ENCODE peak calls at places on chromosomes 11 and 22, in ten cellular contexts. One of them, this sample, is unnamed.
A peak's percentile ranks its signal among the peaks of the same experiment; 100 is the strongest.

GRCh38 chr11:124482362-124483147 is 37.1 kb upstream of the OR8B8 start:
- DNase-seq in EL: peak; percentile 54
- DNase-seq in HFF-Myc: no peak
- DNase-seq in AG08396: no peak
- DNase-seq in fibroblast of lung: peak; percentile 15
- DNase-seq in lung: no peak
- DNase-seq in GF-D8: no peak
- DNase-seq in uterus: no peak
- DNase-seq in stimulated activated naive B cell treated with anti-CD40 and anti-IgM and Interleukin-4, amounts not matched to agents 10 μg/mL and 1 μg/mL and 100 μg/mL, for 72 hours: no peak
- DNase-seq in NCI-H1105 treated with DMSO at 0.1 percent for 48 hours: no peak
- DNase-seq in this sample: no peak

GRCh38 chr22:35549338-35549737 is 8.7 kb downstream of the RASD2 start:
- DNase-seq in GF-D8: no peak
- DNase-seq in AG08396: no peak
- DNase-seq in HFF-Myc: no peak
- DNase-seq in uterus: no peak
- DNase-seq in fibroblast of lung: no peak
- DNase-seq in lung: no peak
- DNase-seq in stimulated activated naive B cell treated with anti-CD40 and anti-IgM and Interleukin-4, amounts not matched to agents 10 μg/mL and 1 μg/mL and 100 μg/mL, for 72 hours: no peak
- DNase-seq in NCI-H1105 treated with DMSO at 0.1 percent for 48 hours: no peak
- DNase-seq in EL: no peak
- DNase-seq in this sample: no peak

GRCh38 chr22:27170491-27170890 is 513.1 kb downstream of the MIAT start:
- DNase-seq in GF-D8: no peak
- DNase-seq in HFF-Myc: no peak
- DNase-seq in fibroblast of lung: peak; percentile 11
- DNase-seq in lung: no peak
- DNase-seq in uterus: peak; percentile 67
- DNase-seq in EL: peak; percentile 87
- DNase-seq in stimulated activated naive B cell treated with anti-CD40 and anti-IgM and Interleukin-4, amounts not matched to agents 10 μg/mL and 1 μg/mL and 100 μg/mL, for 72 hours: no peak
- DNase-seq in NCI-H1105 treated with DMSO at 0.1 percent for 48 hours: no peak
- DNase-seq in AG08396: peak; percentile 72
- DNase-seq in this sample: no peak

GRCh38 chr11:26696330-26696729 is 25.5 kb downstream of the SLC5A12 start:
- DNase-seq in lung: no peak
- DNase-seq in HFF-Myc: no peak
- DNase-seq in EL: no peak
- DNase-seq in GF-D8: no peak
- DNase-seq in stimulated activated naive B cell treated with anti-CD40 and anti-IgM and Interleukin-4, amounts not matched to agents 10 μg/mL and 1 μg/mL and 100 μg/mL, for 72 hours: no peak
- DNase-seq in uterus: no peak
- DNase-seq in fibroblast of lung: no peak
- DNase-seq in AG08396: no peak
- DNase-seq in NCI-H1105 treated with DMSO at 0.1 percent for 48 hours: no peak
- DNase-seq in this sample: no peak

GRCh38 chr22:46057762-46058420 is 80.9 kb upstream of the WNT7B start:
- DNase-seq in stimulated activated naive B cell treated with anti-CD40 and anti-IgM and Interleukin-4, amounts not matched to agents 10 μg/mL and 1 μg/mL and 100 μg/mL, for 72 hours: peak; percentile 20
- DNase-seq in AG08396: peak; percentile 76
- DNase-seq in EL: peak; percentile 88
- DNase-seq in NCI-H1105 treated with DMSO at 0.1 percent for 48 hours: peak; percentile 80
- DNase-seq in uterus: peak; percentile 51
- DNase-seq in GF-D8: peak; percentile 71
- DNase-seq in lung: peak; percentile 63
- DNase-seq in fibroblast of lung: peak; percentile 74
- DNase-seq in HFF-Myc: no peak
- DNase-seq in this sample: no peak

GRCh38 chr22:30822216-30823014 is 127.7 kb downstream of the OSBP2 start:
- DNase-seq in fibroblast of lung: no peak
- DNase-seq in uterus: no peak
- DNase-seq in EL: no peak
- DNase-seq in lung: no peak
- DNase-seq in stimulated activated naive B cell treated with anti-CD40 and anti-IgM and Interleukin-4, amounts not matched to agents 10 μg/mL and 1 μg/mL and 100 μg/mL, for 72 hours: no peak
- DNase-seq in HFF-Myc: no peak
- DNase-seq in AG08396: peak; percentile 55
- DNase-seq in NCI-H1105 treated with DMSO at 0.1 percent for 48 hours: no peak
- DNase-seq in GF-D8: no peak
- DNase-seq in this sample: no peak

GRCh38 chr11:120400564-120401364 is 64.6 kb downstream of the ARHGEF12 start:
- DNase-seq in lung: peak; percentile 33
- DNase-seq in fibroblast of lung: peak; percentile 99
- DNase-seq in GF-D8: no peak
- DNase-seq in EL: peak; percentile 97
- DNase-seq in AG08396: peak; percentile 70
- DNase-seq in uterus: no peak
- DNase-seq in stimulated activated naive B cell treated with anti-CD40 and anti-IgM and Interleukin-4, amounts not matched to agents 10 μg/mL and 1 μg/mL and 100 μg/mL, for 72 hours: no peak
- DNase-seq in HFF-Myc: peak; percentile 95
- DNase-seq in NCI-H1105 treated with DMSO at 0.1 percent for 48 hours: no peak
- DNase-seq in this sample: no peak

GRCh38 chr11:1220941-1221721 is 1.7 kb upstream of the MUC5B start:
- DNase-seq in lung: no peak
- DNase-seq in HFF-Myc: no peak
- DNase-seq in EL: no peak
- DNase-seq in fibroblast of lung: no peak
- DNase-seq in GF-D8: no peak
- DNase-seq in uterus: no peak
- DNase-seq in NCI-H1105 treated with DMSO at 0.1 percent for 48 hours: peak; percentile 3
- DNase-seq in stimulated activated naive B cell treated with anti-CD40 and anti-IgM and Interleukin-4, amounts not matched to agents 10 μg/mL and 1 μg/mL and 100 μg/mL, for 72 hours: no peak
- DNase-seq in AG08396: no peak
- DNase-seq in this sample: no peak

GRCh38 chr11:18706330-18707243 is 8.0 kb downstream of the TMEM86A start:
- DNase-seq in HFF-Myc: no peak
- DNase-seq in fibroblast of lung: peak; percentile 53
- DNase-seq in GF-D8: no peak
- DNase-seq in stimulated activated naive B cell treated with anti-CD40 and anti-IgM and Interleukin-4, amounts not matched to agents 10 μg/mL and 1 μg/mL and 100 μg/mL, for 72 hours: peak; percentile 55
- DNase-seq in NCI-H1105 treated with DMSO at 0.1 percent for 48 hours: peak; percentile 66
- DNase-seq in AG08396: no peak
- DNase-seq in uterus: peak; percentile 74
- DNase-seq in lung: peak; percentile 63
- DNase-seq in EL: peak; percentile 51
- DNase-seq in this sample: no peak

GRCh38 chr11:75301602-75302345 is 49.7 kb downstream of the ARRB1 start:
- DNase-seq in AG08396: no peak
- DNase-seq in NCI-H1105 treated with DMSO at 0.1 percent for 48 hours: peak; percentile 25
- DNase-seq in EL: no peak
- DNase-seq in stimulated activated naive B cell treated with anti-CD40 and anti-IgM and Interleukin-4, amounts not matched to agents 10 μg/mL and 1 μg/mL and 100 μg/mL, for 72 hours: no peak
- DNase-seq in lung: no peak
- DNase-seq in fibroblast of lung: no peak
- DNase-seq in GF-D8: no peak
- DNase-seq in HFF-Myc: no peak
- DNase-seq in uterus: no peak
- DNase-seq in this sample: no peak

GRCh38 chr22:49676230-49676629 is 151.4 kb downstream of the BRD1 start:
- DNase-seq in stimulated activated naive B cell treated with anti-CD40 and anti-IgM and Interleukin-4, amounts not matched to agents 10 μg/mL and 1 μg/mL and 100 μg/mL, for 72 hours: no peak
- DNase-seq in EL: no peak
- DNase-seq in uterus: no peak
- DNase-seq in GF-D8: no peak
- DNase-seq in HFF-Myc: no peak
- DNase-seq in NCI-H1105 treated with DMSO at 0.1 percent for 48 hours: no peak
- DNase-seq in AG08396: no peak
- DNase-seq in lung: no peak
- DNase-seq in fibroblast of lung: no peak
- DNase-seq in this sample: no peak

GRCh38 chr11:116700586-116701220 is 72.1 kb downstream of the BUD13 start:
- DNase-seq in fibroblast of lung: no peak
- DNase-seq in NCI-H1105 treated with DMSO at 0.1 percent for 48 hours: no peak
- DNase-seq in GF-D8: no peak
- DNase-seq in stimulated activated naive B cell treated with anti-CD40 and anti-IgM and Interleukin-4, amounts not matched to agents 10 μg/mL and 1 μg/mL and 100 μg/mL, for 72 hours: no peak
- DNase-seq in uterus: no peak
- DNase-seq in lung: no peak
- DNase-seq in AG08396: no peak
- DNase-seq in HFF-Myc: no peak
- DNase-seq in EL: no peak
- DNase-seq in this sample: no peak

GRCh38 chr11:2268911-2269600 is 1.3 kb downstream of the ASCL2 start:
- DNase-seq in uterus: peak; percentile 50
- DNase-seq in NCI-H1105 treated with DMSO at 0.1 percent for 48 hours: peak; percentile 54
- DNase-seq in EL: no peak
- DNase-seq in lung: peak; percentile 65
- DNase-seq in AG08396: no peak
- DNase-seq in stimulated activated naive B cell treated with anti-CD40 and anti-IgM and Interleukin-4, amounts not matched to agents 10 μg/mL and 1 μg/mL and 100 μg/mL, for 72 hours: peak; percentile 46
- DNase-seq in HFF-Myc: no peak
- DNase-seq in GF-D8: peak; percentile 33
- DNase-seq in fibroblast of lung: peak; percentile 16
- DNase-seq in this sample: peak; percentile 89

GRCh38 chr11:1229471-1230120 is 6.7 kb downstream of the MUC5B start:
- DNase-seq in lung: no peak
- DNase-seq in GF-D8: no peak
- DNase-seq in NCI-H1105 treated with DMSO at 0.1 percent for 48 hours: no peak
- DNase-seq in EL: no peak
- DNase-seq in AG08396: no peak
- DNase-seq in HFF-Myc: no peak
- DNase-seq in uterus: no peak
- DNase-seq in stimulated activated naive B cell treated with anti-CD40 and anti-IgM and Interleukin-4, amounts not matched to agents 10 μg/mL and 1 μg/mL and 100 μg/mL, for 72 hours: no peak
- DNase-seq in fibroblast of lung: no peak
- DNase-seq in this sample: no peak

GRCh38 chr11:111820059-111820375 is 51.4 kb downstream of the ALG9 start:
- DNase-seq in lung: no peak
- DNase-seq in GF-D8: no peak
- DNase-seq in uterus: no peak
- DNase-seq in HFF-Myc: no peak
- DNase-seq in AG08396: no peak
- DNase-seq in EL: no peak
- DNase-seq in fibroblast of lung: no peak
- DNase-seq in stimulated activated naive B cell treated with anti-CD40 and anti-IgM and Interleukin-4, amounts not matched to agents 10 μg/mL and 1 μg/mL and 100 μg/mL, for 72 hours: no peak
- DNase-seq in NCI-H1105 treated with DMSO at 0.1 percent for 48 hours: no peak
- DNase-seq in this sample: no peak

GRCh38 chr11:5285703-5286102 is 16.0 kb upstream of the HBE1 start:
- DNase-seq in lung: no peak
- DNase-seq in NCI-H1105 treated with DMSO at 0.1 percent for 48 hours: no peak
- DNase-seq in HFF-Myc: no peak
- DNase-seq in uterus: no peak
- DNase-seq in GF-D8: no peak
- DNase-seq in AG08396: no peak
- DNase-seq in EL: no peak
- DNase-seq in fibroblast of lung: no peak
- DNase-seq in stimulated activated naive B cell treated with anti-CD40 and anti-IgM and Interleukin-4, amounts not matched to agents 10 μg/mL and 1 μg/mL and 100 μg/mL, for 72 hours: no peak
- DNase-seq in this sample: no peak

GRCh38 chr22:49592780-49593501 is 234.7 kb downstream of the BRD1 start:
- DNase-seq in NCI-H1105 treated with DMSO at 0.1 percent for 48 hours: no peak
- DNase-seq in stimulated activated naive B cell treated with anti-CD40 and anti-IgM and Interleukin-4, amounts not matched to agents 10 μg/mL and 1 μg/mL and 100 μg/mL, for 72 hours: no peak
- DNase-seq in HFF-Myc: no peak
- DNase-seq in GF-D8: no peak
- DNase-seq in uterus: no peak
- DNase-seq in lung: no peak
- DNase-seq in EL: no peak
- DNase-seq in fibroblast of lung: no peak
- DNase-seq in AG08396: no peak
- DNase-seq in this sample: no peak

This sample was measured in HL-60.